ENCODE peak calls at places on chromosomes 13 and 19, in nine cellular contexts. J, U, D, Z, F, I, T, W and A are unnamed samples.

GRCh38 chr13:80276371-80277289 is 64.3 kb downstream of the SPRY2 start:
- DNase-seq in T (no peak), U (no peak), D (peak), F (peak), Z (no peak), J (peak), W (peak), I (no peak), A (no peak)

GRCh38 chr13:92187378-92187989 is 789.1 kb downstream of the GPC5 start:
- DNase-seq in Z (no peak), W (peak), D (peak), F (peak), I (peak), J (peak), U (no peak), T (peak), A (peak)

GRCh38 chr19:39137131-39137530 is 11.5 kb downstream of the PAK4 start:
- DNase-seq in W (no peak), T (no peak), J (no peak), F (no peak), Z (no peak), D (no peak), I (no peak), U (no peak), A (no peak)

GRCh38 chr19:29288276-29288675 is 75.3 kb upstream of the UQCRFS1 start:
- DNase-seq in T (no peak), U (no peak), Z (no peak), W (no peak), J (no peak), F (no peak), D (no peak), I (no peak), A (no peak)

GRCh38 chr19:35712529-35712909 is 5.3 kb upstream of the KMT2B start:
- DNase-seq in F (no peak), U (no peak), W (no peak), T (no peak), D (no peak), J (no peak), Z (no peak), I (no peak), A (no peak)

GRCh38 chr13:46472384-46472783 is 80.6 kb upstream of the LRCH1 start:
- DNase-seq in F (no peak), W (no peak), I (no peak), J (no peak), D (no peak), Z (no peak), T (no peak), U (no peak), A (no peak)

GRCh38 chr19:18649371-18650047 is 12.7 kb downstream of the KLHL26 start:
- DNase-seq in D (peak), F (peak), I (peak), U (no peak), T (peak), W (peak), J (peak), Z (peak), A (peak)

GRCh38 chr19:55720214-55720746 is 17.9 kb downstream of the NLRP9 start:
- DNase-seq in Z (no peak), I (no peak), F (no peak), U (no peak), J (no peak), D (no peak), W (no peak), T (no peak), A (no peak)

GRCh38 chr13:60591348-60591747 is 194.3 kb downstream of the TDRD3 start:
- DNase-seq in Z (no peak), I (no peak), J (peak), D (peak), U (no peak), T (no peak), W (peak), F (no peak), A (peak)

GRCh38 chr19:9939301-9939913 is 3.1 kb upstream of the OLFM2 start:
- DNase-seq in Z (no peak), I (no peak), W (peak), U (no peak), J (peak), T (no peak), D (peak), F (peak), A (peak)

GRCh38 chr19:13104848-13105646 is 2.4 kb upstream of the LYL1 start:
- DNase-seq in Z (no peak), U (no peak), D (no peak), J (no peak), T (no peak), W (no peak), I (no peak), F (no peak), A (no peak)

DNA sequence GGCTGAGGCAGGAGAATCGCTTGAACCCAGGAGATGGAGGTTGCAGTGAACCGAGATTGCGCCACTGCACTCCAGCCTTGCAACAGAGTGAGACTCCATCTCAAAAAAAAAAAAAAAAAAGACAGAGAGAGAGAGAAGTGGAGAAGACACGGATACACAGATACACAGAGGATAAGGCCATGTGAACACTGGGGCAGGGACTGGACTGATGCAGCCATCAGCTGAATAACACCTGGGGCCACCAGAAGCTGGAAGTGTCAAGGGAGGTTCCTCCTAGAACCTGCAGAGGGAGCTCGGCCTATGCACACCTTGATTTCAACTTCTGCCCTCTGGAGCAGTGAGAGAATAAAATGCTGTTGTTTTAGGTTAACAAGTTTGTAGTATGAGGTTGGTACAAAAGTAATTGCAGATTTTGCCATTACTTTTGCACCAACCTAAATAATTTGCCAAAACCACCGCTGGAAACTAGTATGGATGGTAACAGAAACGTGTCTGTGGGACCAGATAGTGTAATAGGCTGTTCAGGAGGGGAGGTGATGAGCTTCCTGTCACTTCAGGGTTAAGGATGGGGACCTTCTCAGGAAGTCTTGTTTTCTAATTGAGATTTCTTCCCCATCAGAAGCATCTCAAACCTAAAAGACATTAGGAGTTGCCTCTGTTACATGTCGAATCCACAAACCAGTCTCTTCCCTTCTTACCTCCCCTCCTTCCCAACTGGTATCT is 36.4 kb upstream of the IGSF23 start:
- DNase-seq in W (peak), F (peak), J (no peak), Z (no peak), T (peak), D (peak), I (peak), U (no peak), A (peak)
- TF ChIP-seq CTCF in W (peak), F (peak), J (peak), Z (peak), T (no peak), D (peak), I (peak), U (no peak), A (peak)

GRCh38 chr19:57552432-57552831 is 7.2 kb downstream of the ZNF550 start:
- DNase-seq in Z (no peak), D (no peak), T (no peak), F (no peak), W (no peak), I (no peak), J (no peak), U (no peak), A (no peak)

DNA sequence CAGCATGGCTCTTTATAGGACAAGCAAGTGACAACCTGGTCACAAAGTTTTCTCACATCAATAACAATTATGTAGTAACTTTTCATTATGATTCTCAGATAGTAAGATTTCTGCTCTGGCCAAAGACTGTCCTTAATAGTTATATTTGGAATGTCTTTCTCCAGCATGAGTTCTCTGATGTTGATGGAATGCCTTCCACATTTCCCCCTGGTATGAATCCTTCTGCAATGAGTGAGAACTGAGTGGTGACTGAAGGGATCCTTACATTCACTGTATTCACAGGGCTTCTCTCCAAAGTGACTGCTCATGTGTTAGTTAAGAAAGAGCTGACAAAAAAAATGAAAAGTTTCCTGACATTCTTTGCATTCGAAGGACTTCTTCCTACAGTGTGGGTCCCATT is 13.2 kb downstream of the ZNF550 start:
- DNase-seq in T (no peak), F (no peak), Z (no peak), J (no peak), I (no peak), D (no peak), W (no peak), U (no peak), A (no peak)
- H3K4me3 ChIP-seq in T (no peak), F (no peak), Z (no peak), J (no peak), I (no peak), D (no peak), W (no peak), U (no peak), A (no peak)

GRCh38 chr13:30679483-30680330 is 55.6 kb upstream of the ALOX5AP start:
- DNase-seq in U (no peak), W (peak), D (peak), I (no peak), F (peak), T (peak), J (peak), Z (no peak), A (peak)

GRCh38 chr13:30671271-30671815 is 53.6 kb downstream of the USPL1 start:
- DNase-seq in J (no peak), I (no peak), T (no peak), U (no peak), D (no peak), F (no peak), Z (no peak), W (no peak), A (no peak)

GRCh38 chr13:30681489-30682242 is 53.7 kb upstream of the ALOX5AP start:
- DNase-seq in J (peak), U (no peak), T (no peak), F (no peak), D (peak), I (no peak), W (peak), Z (no peak), A (peak)

GRCh38 chr13:30673669-30674521 is 56.2 kb downstream of the USPL1 start:
- DNase-seq in W (peak), F (peak), U (peak), D (peak), Z (peak), T (peak), J (peak), I (peak), A (peak)

GRCh38 chr13:30676672-30677071 is 58.7 kb upstream of the ALOX5AP start:
- DNase-seq in U (no peak), T (no peak), Z (no peak), I (no peak), D (peak), W (peak), J (peak), F (no peak), A (peak)
- TF ChIP-seq CTCF in U (peak), T (no peak), Z (no peak), I (no peak), D (peak), W (peak), J (peak), F (peak), A (peak)

DNA sequence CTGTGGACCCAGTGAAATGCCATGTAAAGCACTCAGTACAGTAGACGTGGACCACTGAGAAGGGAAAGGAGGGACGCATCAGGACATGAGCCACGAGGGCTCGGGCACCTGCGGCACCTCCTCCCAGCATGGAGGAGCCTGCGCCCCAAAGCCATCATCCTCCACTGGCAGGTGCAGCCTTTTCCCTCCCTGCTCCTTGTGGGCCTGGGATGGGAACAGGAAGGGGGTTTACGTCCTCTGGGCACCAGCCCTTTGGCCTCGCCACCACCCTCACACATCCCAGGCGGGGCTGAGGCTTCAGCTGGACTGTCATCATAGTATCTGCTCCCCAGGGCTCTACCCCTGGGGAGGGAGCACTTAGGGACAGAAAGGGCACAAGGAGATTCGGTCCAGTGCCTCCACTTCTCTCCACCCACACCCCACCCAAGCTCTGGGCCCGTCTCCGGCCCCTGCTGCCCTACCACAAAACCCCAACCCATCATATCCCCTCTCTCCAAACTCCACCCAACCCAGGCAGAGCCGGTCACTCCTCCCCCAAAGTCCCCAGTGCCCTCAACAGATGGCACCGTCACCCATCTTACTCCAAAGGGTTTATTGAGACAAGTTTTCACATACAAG is 2.1 kb upstream of the PRKD2 start:
- DNase-seq in D (no peak), F (no peak), U (no peak), Z (no peak), J (no peak), W (no peak), T (no peak), I (no peak), A (no peak)
- H3K4me3 ChIP-seq in D (no peak), F (no peak), U (no peak), Z (no peak), J (no peak), W (no peak), T (no peak), I (no peak), A (no peak)

GRCh38 chr19:46579286-46579944 is 21.7 kb upstream of the CALM3 start:
- DNase-seq in I (no peak), T (peak), F (peak), Z (no peak), D (no peak), U (no peak), J (peak), W (no peak), A (no peak)
- TF ChIP-seq CTCF in I (no peak), T (no peak), F (peak), Z (no peak), D (peak), U (peak), J (peak), W (peak), A (no peak)

GRCh38 chr13:76764916-76765315 is 121.3 kb downstream of the KCTD12 start:
- DNase-seq in W (no peak), T (no peak), Z (no peak), D (no peak), I (no peak), F (no peak), U (no peak), J (no peak), A (no peak)

GRCh38 chr13:76769238-76769859 is 116.9 kb downstream of the KCTD12 start:
- DNase-seq in Z (no peak), F (no peak), J (no peak), T (no peak), I (no peak), D (no peak), W (peak), U (no peak), A (peak)

GRCh38 chr13:76759877-76760276 is 126.3 kb downstream of the KCTD12 start:
- DNase-seq in Z (no peak), T (peak), D (peak), I (no peak), U (no peak), F (no peak), J (peak), W (peak), A (no peak)

GRCh38 chr13:76762731-76763130 is 123.5 kb downstream of the KCTD12 start:
- DNase-seq in W (no peak), D (no peak), Z (no peak), J (peak), F (no peak), I (no peak), U (no peak), T (no peak), A (no peak)

GRCh38 chr13:76764429-76764828 is 121.8 kb downstream of the KCTD12 start:
- DNase-seq in T (peak), D (peak), J (peak), U (no peak), I (peak), Z (peak), F (no peak), W (peak), A (no peak)
- H3K4me3 ChIP-seq in T (no peak), D (no peak), J (no peak), U (no peak), I (no peak), Z (peak), F (no peak), W (no peak), A (no peak)

DNA sequence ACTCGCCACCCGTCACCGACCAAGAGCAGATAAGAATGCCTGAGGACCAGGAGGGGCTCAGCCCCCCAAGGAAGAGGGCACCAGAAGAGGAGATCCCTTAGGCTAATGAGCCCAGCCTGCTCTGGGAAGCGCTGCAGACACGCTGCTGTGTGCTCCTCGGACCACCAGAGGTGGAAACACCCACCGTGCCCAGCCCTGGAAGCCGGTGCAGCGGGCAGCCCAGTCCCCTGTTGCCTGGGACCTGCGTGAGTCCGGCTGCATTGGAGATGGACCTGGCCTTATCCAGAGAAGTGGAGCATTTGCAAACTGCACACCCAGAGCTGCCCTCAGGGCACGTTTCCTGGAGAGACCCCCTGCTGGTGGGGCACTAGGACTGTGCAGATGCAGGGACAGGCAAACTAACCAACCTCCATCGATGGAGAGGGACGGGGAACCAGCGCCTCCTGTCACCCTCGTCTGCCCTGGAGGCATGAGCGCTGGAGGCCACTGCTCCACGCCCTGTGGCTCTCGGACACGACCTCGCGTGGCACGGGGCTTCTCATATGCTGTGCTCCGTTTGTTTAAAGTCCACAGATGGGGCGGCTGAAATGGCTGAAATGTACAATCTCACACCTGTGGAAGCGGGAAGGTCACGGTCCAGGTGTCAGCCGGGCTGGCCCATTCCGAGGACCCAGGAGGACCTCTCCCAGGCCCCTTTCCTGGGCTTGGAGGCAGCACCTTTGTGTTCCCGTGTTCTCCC is 153.9 kb downstream of the KDM4B start:
- DNase-seq in D (no peak), J (no peak), T (no peak), Z (no peak), U (no peak), I (no peak), F (no peak), W (no peak), A (no peak)
- TF ChIP-seq CTCF in D (no peak), J (no peak), T (no peak), Z (no peak), U (no peak), I (no peak), F (no peak), W (no peak), A (no peak)

GRCh38 chr13:99382428-99383133 is 75.4 kb upstream of the GPR183 start:
- DNase-seq in T (no peak), I (no peak), Z (no peak), U (no peak), D (no peak), W (no peak), J (no peak), F (no peak), A (no peak)

GRCh38 chr13:99378985-99379734 is 72.0 kb upstream of the GPR183 start:
- DNase-seq in U (no peak), D (peak), J (no peak), T (no peak), Z (no peak), W (no peak), I (no peak), F (no peak), A (no peak)

GRCh38 chr13:99379856-99380255 is 72.7 kb upstream of the GPR183 start:
- DNase-seq in I (no peak), Z (no peak), W (no peak), F (no peak), D (no peak), T (no peak), J (no peak), U (no peak), A (no peak)

GRCh38 chr13:99380921-99381645 is 73.9 kb upstream of the GPR183 start:
- DNase-seq in T (no peak), D (peak), F (no peak), I (no peak), Z (no peak), W (peak), U (no peak), J (no peak), A (no peak)

GRCh38 chr13:99380402-99380801 is 73.2 kb upstream of the GPR183 start:
- DNase-seq in J (no peak), F (no peak), U (no peak), T (no peak), D (no peak), W (no peak), Z (no peak), I (no peak), A (no peak)
- H3K4me3 ChIP-seq in J (no peak), F (no peak), U (no peak), T (no peak), D (no peak), W (no peak), Z (no peak), I (no peak), A (no peak)

DNA sequence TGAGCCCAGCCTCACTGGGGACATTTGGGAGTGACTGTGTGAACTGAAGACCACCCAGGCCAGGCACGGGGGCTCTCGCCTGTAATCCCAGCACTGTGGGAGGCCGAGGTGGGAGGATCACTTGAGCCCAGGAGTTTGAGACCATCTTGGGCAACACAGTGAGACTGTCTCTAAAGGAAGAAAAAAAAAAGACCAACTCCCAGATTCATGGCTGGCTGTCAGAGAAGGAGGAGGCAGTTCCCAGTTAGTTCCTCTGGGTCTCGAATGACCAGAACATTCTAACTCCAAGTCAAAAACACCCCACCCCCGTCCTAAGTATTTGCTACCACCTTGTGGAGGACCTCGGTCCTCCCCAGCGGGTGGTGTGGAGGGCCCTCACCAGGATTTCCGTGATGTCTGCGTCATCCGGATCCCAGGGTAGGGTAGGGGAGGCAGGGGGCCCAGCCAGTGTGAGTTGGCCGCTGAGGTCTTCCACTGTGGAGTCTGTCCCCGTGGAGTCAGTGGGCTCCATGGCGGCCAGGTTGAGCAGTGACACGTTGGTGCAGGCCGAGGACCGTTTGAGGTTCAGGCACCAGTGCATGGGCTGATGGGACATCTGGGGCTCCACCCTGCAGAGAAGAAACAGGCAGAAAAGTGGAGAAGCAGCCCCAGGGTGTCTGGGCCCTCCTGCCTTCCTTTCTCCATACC is 1.3 kb downstream of the TSKS start:
- DNase-seq in Z (peak), F (no peak), W (peak), D (peak), U (no peak), I (no peak), J (peak), T (peak), A (peak)
- TF ChIP-seq CTCF in Z (peak), F (no peak), W (no peak), D (peak), U (no peak), I (no peak), J (peak), T (peak), A (peak)